ENCODE peak calls at places on chromosomes 2 and 18, in eight cellular contexts. A, Q, E, S, M, Y, H and B are unnamed samples.

GRCh38 chr2:200380139-200380561 is 73.7 kb downstream of the SPATS2L start:
- DNase-seq in A (no peak), Q (no peak), E (no peak), S (no peak), M (no peak), Y (no peak), H (no peak), B (no peak)

GRCh38 chr2:158722266-158723105 is 72.6 kb upstream of the DAPL1 start:
- DNase-seq in A (no peak), Q (no peak), E (no peak), S (no peak), M (no peak), Y (no peak), H (no peak), B (no peak)

GRCh38 chr2:36561223-36561944 is 36.6 kb downstream of the FEZ2 start:
- DNase-seq in A (no peak), Q (no peak), E (no peak), S (no peak), M (no peak), Y (no peak), H (peak; percentile 88), B (no peak)

GRCh38 chr2:33411765-33412164 is 64.7 kb upstream of the RASGRP3 start:
- DNase-seq in A (no peak), Q (no peak), E (no peak), S (no peak), M (no peak), Y (no peak), H (no peak), B (no peak)

GRCh38 chr2:31384771-31385276 is 29.7 kb downstream of the XDH start:
- DNase-seq in A (no peak), Q (no peak), E (no peak), S (no peak), M (no peak), Y (no peak), H (peak; percentile 45), B (no peak)

GRCh38 chr2:224072541-224073188 is 33.6 kb upstream of the SERPINE2 start:
- DNase-seq in A (no peak), Q (no peak), E (no peak), S (no peak), M (no peak), Y (no peak), H (no peak), B (no peak)

GRCh38 chr2:37925063-37925897 is at the start of gene RMDN2:
- DNase-seq in A (peak; percentile 99), Q (peak; percentile 96), E (peak; percentile 91), S (peak; percentile 95), M (peak; percentile 84), Y (peak; percentile 98), H (peak; percentile 81), B (peak; percentile 89)

GRCh38 chr2:172252154-172252553 is 149.5 kb upstream of the DLX2 start:
- DNase-seq in A (no peak), Q (no peak), E (no peak), S (no peak), M (no peak), Y (no peak), H (no peak), B (no peak)

GRCh38 chr2:190858817-190859216 is 21.8 kb upstream of the GLS start:
- DNase-seq in A (no peak), Q (no peak), E (no peak), S (no peak), M (no peak), Y (no peak), H (no peak), B (no peak)

GRCh38 chr2:71291398-71291797 is 40.2 kb upstream of the ZNF638 start:
- DNase-seq in A (no peak), Q (no peak), E (no peak), S (no peak), M (no peak), Y (no peak), H (no peak), B (no peak)

DNA sequence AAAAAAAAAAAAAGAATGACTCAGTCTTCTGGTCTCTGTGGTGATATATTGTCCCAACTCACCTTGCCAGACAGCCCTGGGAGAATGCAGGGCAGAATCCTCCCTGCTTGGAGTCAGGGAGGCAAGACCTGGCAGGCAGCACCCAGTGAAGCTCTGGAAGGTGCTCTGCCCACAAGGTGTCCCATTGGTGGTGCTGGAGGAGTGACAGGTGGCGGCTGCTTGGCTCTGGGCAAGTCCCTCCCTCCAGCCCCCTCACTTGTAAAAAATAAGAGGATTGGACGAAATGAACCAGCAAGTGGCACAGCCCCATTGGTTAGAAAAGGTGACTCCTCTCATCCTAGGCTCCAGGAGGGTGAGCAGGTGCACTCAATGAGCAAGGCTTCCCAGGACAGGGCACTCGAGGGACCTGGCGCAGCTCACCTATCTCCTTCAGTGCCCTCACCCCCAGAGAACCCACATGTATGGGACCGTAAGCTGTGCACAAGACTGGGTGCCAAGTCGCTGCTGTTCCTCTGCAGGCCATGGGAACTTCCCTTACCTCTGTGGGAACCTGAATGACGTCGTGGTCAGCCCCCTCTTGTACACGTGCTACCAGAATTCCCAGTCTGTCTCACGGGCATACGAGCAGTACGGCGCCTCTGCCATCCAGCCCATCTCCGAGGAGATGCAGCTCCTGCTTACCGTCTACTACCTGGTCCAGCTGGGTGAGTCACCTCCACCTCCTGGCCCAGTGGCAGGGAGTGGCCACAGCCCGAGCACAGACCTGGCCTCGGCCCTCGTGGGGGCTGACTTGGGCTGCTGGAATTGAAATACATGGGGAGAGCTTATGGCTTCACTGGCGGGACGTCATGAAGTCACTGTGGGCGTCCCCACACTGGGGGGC is 54.6 kb downstream of the GREB1 start:
- DNase-seq in A (no peak), Q (no peak), E (no peak), S (no peak), M (no peak), Y (peak; percentile 50), H (no peak), B (no peak)
- H3K36me3 ChIP-seq in A (no peaks in the 10 kb centered on the region), Q (no peaks in the 10 kb centered on the region), E (no peaks in the 10 kb centered on the region), S (no peaks in the 10 kb centered on the region), M (peaks cover 8% of the 10 kb centered on the region), Y (no peaks in the 10 kb centered on the region), H (no peaks in the 10 kb centered on the region), B (no peaks in the 10 kb centered on the region)

DNA sequence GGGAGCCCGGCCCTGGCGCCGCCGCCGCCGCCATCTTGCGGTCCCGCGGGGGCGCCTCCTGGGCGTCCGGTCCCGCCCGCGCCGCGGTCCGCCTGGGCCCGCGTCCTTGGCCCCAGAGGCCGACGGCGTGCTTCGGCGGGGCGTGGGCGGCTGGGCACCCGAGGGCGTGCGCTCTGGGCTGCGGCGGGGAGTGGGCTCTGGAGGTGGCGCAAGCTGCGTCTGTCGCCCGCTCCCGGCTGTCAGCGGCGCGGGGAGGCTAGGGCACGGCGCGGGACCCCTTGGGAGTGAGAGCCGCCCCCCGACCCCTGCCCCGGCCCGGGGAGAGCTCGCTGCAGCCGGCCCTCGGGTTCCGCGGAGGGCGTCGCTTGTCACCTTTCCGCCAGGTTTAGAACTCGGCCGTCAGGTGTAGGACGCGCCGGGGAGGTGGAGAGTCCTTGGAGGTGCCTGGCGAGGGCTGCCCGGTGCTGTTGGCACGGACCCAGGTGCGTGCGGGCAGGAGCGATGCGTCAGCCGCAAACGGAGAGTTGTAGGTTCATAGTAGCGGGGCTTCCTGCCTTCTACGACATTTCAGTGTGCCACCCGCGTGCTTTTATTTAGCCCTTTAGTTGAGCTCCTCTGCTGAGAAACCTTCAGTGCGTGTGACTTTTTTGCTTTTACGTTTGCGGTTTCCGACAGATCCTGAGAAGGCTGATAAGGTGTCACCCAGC is 921 bp downstream of the VAPA start:
- DNase-seq in A (no peak), Q (peak; percentile 84), E (peak; percentile 83), S (peak; percentile 91), M (peak; percentile 71), Y (peak; percentile 95), H (peak; percentile 49), B (peak; percentile 88)
- TF ChIP-seq POLR2AphosphoS5 in A (no peak), Q (peak; percentile 70), E (peak; percentile 68), S (peak; percentile 7), M (peak; percentile 51), Y (peak; percentile 91), H (peak; percentile 55), B (peak; percentile 85)

GRCh38 chr2:119126650-119127049 is 31.9 kb downstream of the C1QL2 start:
- DNase-seq in A (peak; percentile 50), Q (no peak), E (no peak), S (no peak), M (no peak), Y (no peak), H (peak; percentile 43), B (no peak)
- TF ChIP-seq CTCF in A (peak; percentile 44), Q (no peak), E (no peak), S (no peak), M (no peak), Y (peak; percentile 44), H (peak; percentile 86), B (no peak)

GRCh38 chr2:8799004-8799403 is 38.4 kb downstream of the KIDINS220 start:
- DNase-seq in A (no peak), Q (no peak), E (no peak), S (no peak), M (no peak), Y (no peak), H (no peak), B (no peak)
- H3K36me3 ChIP-seq in A (peaks cover 74% of the 10 kb centered on the region), Q (peaks cover 24% of the 10 kb centered on the region), E (peaks cover 6% of the 10 kb centered on the region), S (peaks cover 66% of the 10 kb centered on the region), M (no peaks in the 10 kb centered on the region), Y (peaks cover 100% of the 10 kb centered on the region), H (no peaks in the 10 kb centered on the region), B (peaks cover 88% of the 10 kb centered on the region)

DNA sequence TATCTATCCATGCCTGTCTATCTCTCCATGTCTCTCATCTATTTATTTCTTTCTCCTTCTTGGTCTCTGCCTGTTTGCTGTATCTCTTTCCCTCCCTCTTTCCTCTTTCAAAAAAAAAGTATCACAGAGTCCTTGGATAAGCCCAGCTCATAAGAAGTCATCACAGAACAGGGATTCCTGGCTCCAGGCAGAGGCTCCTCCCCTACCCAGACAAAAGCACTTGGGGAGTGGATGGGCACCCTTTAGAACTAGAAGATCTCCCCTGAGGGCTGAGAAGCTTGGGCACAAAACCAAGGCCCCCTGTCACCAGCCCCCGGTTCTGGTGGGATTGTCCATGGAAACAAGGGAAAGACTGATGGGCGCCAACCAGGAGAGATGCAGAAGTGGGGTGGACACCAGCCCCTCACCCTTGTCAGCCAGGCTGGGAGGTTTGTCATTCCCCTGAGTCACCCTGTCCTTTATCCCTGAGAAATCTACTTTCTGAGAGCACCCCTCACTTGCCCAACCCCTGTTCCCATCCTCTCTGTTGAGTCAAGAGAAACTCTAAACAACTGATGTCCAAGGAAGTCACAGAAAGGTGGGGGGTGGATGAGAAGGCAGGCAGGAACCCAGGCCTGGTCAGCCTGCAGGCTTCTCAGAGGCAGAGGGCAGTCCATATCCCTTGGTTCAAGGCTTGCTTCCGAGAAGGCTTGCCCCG is 127.1 kb downstream of the TNS1 start:
- DNase-seq in A (no peak), Q (no peak), E (no peak), S (no peak), M (no peak), Y (no peak), H (no peak), B (no peak)
- TF ChIP-seq POLR2AphosphoS5 in A (no peak), Q (no peak), E (no peak), S (no peak), M (no peak), Y (no peak), H (no peak), B (no peak)

GRCh38 chr2:20600756-20601325 is 50.1 kb downstream of the HS1BP3 start:
- DNase-seq in A (no peak), Q (no peak), E (no peak), S (no peak), M (no peak), Y (no peak), H (no peak), B (no peak)
- TF ChIP-seq CTCF in A (peak; percentile 67), Q (no peak), E (no peak), S (no peak), M (peak; percentile 32), Y (peak; percentile 50), H (peak; percentile 25), B (no peak)